ENCODE peak calls at places on chromosomes 4 and X, in five cellular contexts. K is mesendoderm, B is H9, L is H1, Q is IMR-90. M is an unnamed sample.
A peak's percentile ranks its signal among the peaks of the same experiment; 100 is the strongest.

GRCh38 chrX:20140410-20140809 is 1.2 kb downstream of the EIF1AX start:
- DNase-seq in K (no peak), Q (no peak), L (no peak), B (no peak), M (no peak)

GRCh38 chr4:1345905-1346780 is 865 bp upstream of the UVSSA start:
- DNase-seq in K (peak; percentile 86), L (peak; percentile 59), B (peak; percentile 66), Q (peak; percentile 16), M (peak; percentile 70)

GRCh38 chr4:113636877-113637276 is 124.7 kb downstream of the CAMK2D start:
- DNase-seq in Q (peak; percentile 62), L (no peak), K (peak; percentile 60), B (no peak), M (peak; percentile 44)

GRCh38 chrX:105317117-105317516 is 96.6 kb upstream of the TEX13A start:
- DNase-seq in K (no peak), Q (no peak), L (no peak), B (no peak), M (no peak)

GRCh38 chr4:26028793-26029511 is 114.9 kb downstream of the SMIM20 start:
- DNase-seq in Q (peak; percentile 58), B (peak; percentile 95), L (peak; percentile 91), K (peak; percentile 88), M (peak; percentile 53)

GRCh38 chr4:56148428-56148827 is 199.7 kb downstream of the CEP135 start:
- DNase-seq in K (no peak), B (no peak), Q (no peak), L (no peak), M (no peak)

GRCh38 chr4:176054942-176055341 is 10.7 kb upstream of the WDR17 start:
- DNase-seq in L (no peak), K (peak; percentile 15), Q (no peak), B (no peak), M (no peak)

GRCh38 chr4:128810331-128810870 is 901 bp downstream of the JADE1 start:
- DNase-seq in B (no peak), L (no peak), Q (peak; percentile 46), K (peak; percentile 53), M (peak; percentile 54)

GRCh38 chr4:100049872-100050271 is 99.8 kb upstream of the H2AZ1 start:
- DNase-seq in Q (peak; percentile 10), K (no peak), L (no peak), B (no peak), M (no peak)

GRCh38 chrX:50581405-50581804 is 110.8 kb upstream of the DGKK start:
- DNase-seq in B (no peak), Q (no peak), L (no peak), K (no peak), M (no peak)

GRCh38 chrX:46628406-46629371 is 55.1 kb downstream of the CHST7 start:
- DNase-seq in B (no peak), Q (peak; percentile 62), L (no peak), K (no peak), M (peak; percentile 85)

GRCh38 chrX:95346854-95347253 is 1337.8 kb upstream of the DIAPH2 start:
- DNase-seq in K (peak; percentile 14), L (no peak), B (no peak), Q (peak; percentile 5), M (no peak)

GRCh38 chr4:158065176-158065575 is 107.6 kb downstream of the GASK1B start:
- DNase-seq in L (no peak), Q (no peak), K (peak; percentile 17), B (no peak), M (no peak)

GRCh38 chr4:83115656-83116285 is 1.2 kb upstream of the PLAC8 start:
- DNase-seq in K (no peak), Q (no peak), B (peak; percentile 46), L (no peak), M (no peak)

GRCh38 chr4:79652232-79652631 is 244.2 kb upstream of the GK2 start:
- DNase-seq in Q (peak; percentile 82), L (no peak), K (no peak), B (no peak), M (peak; percentile 54)

GRCh38 chr4:184282251-184282713 is 64.6 kb upstream of the ENPP6 start:
- DNase-seq in Q (no peak), K (peak; percentile 20), L (no peak), B (no peak), M (no peak)

GRCh38 chrX:19152762-19153161 is 30.5 kb upstream of the ADGRG2 start:
- DNase-seq in K (no peak), Q (peak; percentile 5), B (no peak), L (no peak), M (no peak)

GRCh38 chr4:145909773-145910172 is 28.9 kb downstream of the ZNF827 start:
- DNase-seq in K (peak; percentile 28), L (peak; percentile 50), Q (no peak), B (no peak), M (no peak)

GRCh38 chr4:138650917-138651564 is 364.5 kb upstream of the NOCT start:
- DNase-seq in L (no peak), B (no peak), K (peak; percentile 89), Q (peak; percentile 89), M (peak; percentile 80)

GRCh38 chr4:158667651-158668198 is 4.0 kb downstream of the C4orf46 start:
- DNase-seq in Q (peak; percentile 25), B (no peak), K (peak; percentile 48), L (no peak), M (peak; percentile 67)

GRCh38 chr4:39706829-39707511 is 9.0 kb downstream of the UBE2K start:
- DNase-seq in L (peak; percentile 44), K (peak; percentile 85), Q (no peak), B (no peak), M (no peak)

GRCh38 chr4:110633358-110634319 is 10.8 kb upstream of the PITX2 start:
- DNase-seq in L (peak; percentile 66), K (peak; percentile 47), Q (no peak), B (peak; percentile 50), M (peak; percentile 31)

GRCh38 chr4:181301735-181302380 is 941.3 kb upstream of the TENM3 start:
- DNase-seq in L (peak; percentile 69), B (peak; percentile 57), K (peak; percentile 73), Q (peak; percentile 43), M (no peak)

GRCh38 chr4:76200771-76201224 is 12.8 kb downstream of the SCARB2 start:
- DNase-seq in L (no peak), Q (no peak), K (peak; percentile 34), B (no peak), M (no peak)

GRCh38 chr4:14348506-14348905 is 653.8 kb upstream of the CPEB2 start:
- DNase-seq in L (no peak), K (no peak), B (no peak), Q (peak; percentile 4), M (no peak)

GRCh38 chr4:74623041-74623440 is 171.3 kb downstream of the BTC start:
- DNase-seq in L (no peak), K (peak; percentile 71), Q (peak; percentile 24), B (no peak), M (peak; percentile 70)

GRCh38 chrX:133359466-133359865 is 55.8 kb downstream of the GPC4 start:
- DNase-seq in L (no peak), B (peak; percentile 34), Q (no peak), K (peak; percentile 56), M (no peak)

GRCh38 chr4:6534618-6535328 is 40.2 kb upstream of the MAN2B2 start:
- DNase-seq in L (no peak), Q (no peak), B (no peak), K (no peak), M (no peak)

GRCh38 chr4:30620711-30621110 is 99.5 kb upstream of the PCDH7 start:
- DNase-seq in L (no peak), Q (no peak), K (peak; percentile 72), B (no peak), M (no peak)

GRCh38 chr4:151176711-151177110 is 77.3 kb downstream of the RPS3A start:
- DNase-seq in K (no peak), B (no peak), Q (no peak), L (no peak), M (no peak)

GRCh38 chr4:37567781-37568180 is 118.4 kb downstream of the RELL1 start:
- DNase-seq in L (no peak), Q (peak; percentile 13), B (no peak), K (no peak), M (no peak)

GRCh38 chrX:48824066-48824465 is 2.2 kb upstream of the ERAS start:
- DNase-seq in Q (no peak), L (no peak), B (no peak), K (no peak), M (no peak)

GRCh38 chr4:42641696-42642095 is 15.2 kb downstream of the ATP8A1 start:
- DNase-seq in L (no peak), Q (no peak), K (no peak), B (no peak), M (no peak)
- H3K27ac ChIP-seq in L (no peak overlapping the region), Q (no peak overlapping the region), K (no peak overlapping the region), B (no peak overlapping the region), M (no peak overlapping the region)

DNA sequence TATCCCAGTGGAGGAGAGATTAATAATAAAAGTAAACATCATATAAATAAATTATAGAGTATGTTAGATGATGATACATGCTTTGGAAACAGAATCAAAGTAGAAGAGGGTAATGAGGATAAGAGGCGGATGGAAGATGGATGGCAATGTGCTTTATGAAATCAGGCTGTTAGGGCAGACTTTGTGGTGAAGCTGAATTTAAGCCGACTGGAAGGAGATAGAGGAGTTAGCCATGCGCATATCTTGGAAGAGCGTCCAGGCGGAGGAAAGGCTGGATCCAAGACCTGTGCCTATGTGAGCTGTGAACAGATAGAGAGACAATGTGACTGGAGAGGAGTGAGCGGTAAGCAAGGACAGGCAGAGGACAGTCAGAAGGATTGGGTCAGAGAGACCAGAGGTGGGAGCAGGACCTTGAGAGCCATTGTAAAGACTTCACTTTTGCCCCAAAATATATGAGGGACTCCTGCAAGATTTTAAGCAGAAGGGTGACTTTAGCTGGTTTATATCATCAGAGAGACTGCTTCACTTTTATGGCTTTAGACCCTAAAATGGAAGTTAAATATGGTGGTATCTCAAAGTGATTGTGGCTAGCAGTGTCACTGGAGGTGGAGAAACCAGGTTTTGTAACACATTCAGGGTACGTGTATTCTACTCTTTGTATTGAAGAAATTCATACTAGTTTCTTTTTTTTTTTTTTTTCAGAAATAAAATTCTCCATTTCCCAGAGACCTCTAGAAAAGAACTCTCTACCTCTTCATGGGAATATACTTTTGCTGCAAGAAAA is 74.7 kb upstream of the GUCY1A1 start:
- DNase-seq in L (no peak), Q (no peak), K (no peak), B (no peak), M (no peak)
- H3K4me1 ChIP-seq in L (no peaks in the 10 kb centered on the region), Q (peaks cover 4% of the 10 kb centered on the region), K (peaks cover 2% of the 10 kb centered on the region), B (no peaks in the 10 kb centered on the region), M (no peaks in the 10 kb centered on the region)

GRCh38 chr4:7635971-7636508 is 201.3 kb upstream of the PSAPL1 start:
- DNase-seq in L (no peak), B (no peak), K (no peak), Q (no peak), M (no peak)
- H3K18ac ChIP-seq in L (no peak overlapping the region), B (no peak overlapping the region), K (no peak overlapping the region), Q (no peak overlapping the region), M (no peak overlapping the region)

GRCh38 chrX:17376381-17377046 is 1.5 kb downstream of the NHS start:
- DNase-seq in Q (no peak), K (peak; percentile 47), L (peak; percentile 46), B (no peak), M (no peak)
- H3K27ac ChIP-seq in Q (peak overlapping the region; percentile 32), K (no peak overlapping the region), L (no peak overlapping the region), B (no peak overlapping the region), M (no peak overlapping the region)

DNA sequence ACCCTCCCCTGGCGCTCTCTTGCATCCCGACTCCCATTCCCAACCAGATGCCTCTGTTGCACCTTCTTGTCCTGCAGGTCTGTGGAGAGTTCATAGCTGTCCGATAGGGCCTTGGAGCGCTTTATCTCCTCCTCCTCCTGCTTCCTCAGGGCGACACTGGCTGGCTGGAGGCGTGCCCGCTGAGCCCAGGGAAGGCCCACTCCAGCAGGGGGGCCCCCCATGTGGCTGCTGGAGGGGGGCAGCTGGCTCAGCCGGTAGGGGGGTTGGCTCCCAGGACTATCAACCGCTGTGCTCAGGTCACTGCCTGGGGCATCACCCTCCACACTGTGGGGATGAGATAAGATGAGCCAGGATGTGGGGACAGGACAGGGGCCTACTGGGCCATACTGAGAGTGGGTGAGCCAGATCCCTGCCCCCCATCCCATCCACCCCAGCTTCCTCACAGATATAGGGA is 25.6 kb downstream of the IQSEC2 start:
- DNase-seq in B (no peak), L (no peak), Q (no peak), K (no peak), M (no peak)
- H3K4me1 ChIP-seq in B (no peaks in the 10 kb centered on the region), L (peaks cover 3% of the 10 kb centered on the region), Q (no peaks in the 10 kb centered on the region), K (no peaks in the 10 kb centered on the region), M (peaks cover 13% of the 10 kb centered on the region)